ENCODE peak calls at places on chromosome 13, in six cellular contexts. One of them, this sample, is unnamed.

GRCh38 chr13:33114146-33114545 is 97.9 kb downstream of the KL start:
- DNase-seq in breast epithelium: no peak
- DNase-seq in esophagus squamous epithelium: no peak
- DNase-seq in stomach: no peak
- DNase-seq in ovary: no peak
- DNase-seq in Peyer's patch: no peak
- DNase-seq in this sample: no peak

GRCh38 chr13:97321616-97322321 is 99.6 kb downstream of the MBNL2 start:
- DNase-seq in Peyer's patch: no peak
- DNase-seq in esophagus squamous epithelium: no peak
- DNase-seq in breast epithelium: no peak
- DNase-seq in stomach: no peak
- DNase-seq in ovary: no peak
- DNase-seq in this sample: no peak

GRCh38 chr13:45231722-45232121 is 30.9 kb upstream of the KCTD4 start:
- DNase-seq in ovary: no peak
- DNase-seq in esophagus squamous epithelium: no peak
- DNase-seq in breast epithelium: no peak
- DNase-seq in Peyer's patch: no peak
- DNase-seq in stomach: no peak
- DNase-seq in this sample: no peak

GRCh38 chr13:29758591-29759114 is 91.8 kb downstream of the UBL3 start:
- DNase-seq in esophagus squamous epithelium: no peak
- DNase-seq in stomach: peak; percentile 35
- DNase-seq in breast epithelium: no peak
- DNase-seq in Peyer's patch: peak; percentile 72
- DNase-seq in ovary: no peak
- DNase-seq in this sample: no peak

GRCh38 chr13:78867655-78868054 is 208.7 kb upstream of the OBI1 start:
- DNase-seq in stomach: no peak
- DNase-seq in ovary: no peak
- DNase-seq in esophagus squamous epithelium: no peak
- DNase-seq in Peyer's patch: no peak
- DNase-seq in breast epithelium: no peak
- DNase-seq in this sample: no peak

GRCh38 chr13:30065181-30065580 is 214.8 kb upstream of the UBL3 start:
- DNase-seq in stomach: no peak
- DNase-seq in breast epithelium: no peak
- DNase-seq in ovary: no peak
- DNase-seq in esophagus squamous epithelium: no peak
- DNase-seq in Peyer's patch: no peak
- DNase-seq in this sample: no peak

GRCh38 chr13:44818428-44818827 is 170.8 kb downstream of the NUFIP1 start:
- DNase-seq in esophagus squamous epithelium: no peak
- DNase-seq in breast epithelium: no peak
- DNase-seq in stomach: no peak
- DNase-seq in Peyer's patch: no peak
- DNase-seq in ovary: no peak
- DNase-seq in this sample: no peak

GRCh38 chr13:101942038-101942437 is 459.8 kb downstream of the FGF14 start:
- DNase-seq in breast epithelium: no peak
- DNase-seq in esophagus squamous epithelium: no peak
- DNase-seq in ovary: no peak
- DNase-seq in stomach: no peak
- DNase-seq in Peyer's patch: no peak
- DNase-seq in this sample: no peak

GRCh38 chr13:99484405-99484981 is 16.8 kb upstream of the TM9SF2 start:
- DNase-seq in stomach: no peak
- DNase-seq in breast epithelium: no peak
- DNase-seq in ovary: no peak
- DNase-seq in Peyer's patch: no peak
- DNase-seq in esophagus squamous epithelium: no peak
- DNase-seq in this sample: no peak

GRCh38 chr13:19071161-19071936 is 110.3 kb downstream of the TUBA3C start:
- DNase-seq in breast epithelium: no peak
- DNase-seq in Peyer's patch: no peak
- DNase-seq in stomach: no peak
- DNase-seq in ovary: no peak
- DNase-seq in esophagus squamous epithelium: no peak
- DNase-seq in this sample: peak; percentile 76

GRCh38 chr13:25980255-25980654 is 71.6 kb downstream of the SHISA2 start:
- DNase-seq in breast epithelium: no peak
- DNase-seq in stomach: no peak
- DNase-seq in esophagus squamous epithelium: no peak
- DNase-seq in Peyer's patch: no peak
- DNase-seq in ovary: no peak
- DNase-seq in this sample: no peak

GRCh38 chr13:113744197-113745000 is 14.6 kb upstream of the TMEM255B start:
- DNase-seq in ovary: no peak
- DNase-seq in stomach: no peak
- DNase-seq in esophagus squamous epithelium: no peak
- DNase-seq in breast epithelium: no peak
- DNase-seq in Peyer's patch: no peak
- DNase-seq in this sample: no peak
- H3K36me3 ChIP-seq in ovary: no peaks in the 10 kb centered on the region
- H3K36me3 ChIP-seq in stomach: no peaks in the 10 kb centered on the region
- H3K36me3 ChIP-seq in esophagus squamous epithelium: no peaks in the 10 kb centered on the region
- H3K36me3 ChIP-seq in breast epithelium: no peaks in the 10 kb centered on the region
- H3K36me3 ChIP-seq in Peyer's patch: no peaks in the 10 kb centered on the region
- H3K36me3 ChIP-seq in this sample: no peaks in the 10 kb centered on the region

DNA sequence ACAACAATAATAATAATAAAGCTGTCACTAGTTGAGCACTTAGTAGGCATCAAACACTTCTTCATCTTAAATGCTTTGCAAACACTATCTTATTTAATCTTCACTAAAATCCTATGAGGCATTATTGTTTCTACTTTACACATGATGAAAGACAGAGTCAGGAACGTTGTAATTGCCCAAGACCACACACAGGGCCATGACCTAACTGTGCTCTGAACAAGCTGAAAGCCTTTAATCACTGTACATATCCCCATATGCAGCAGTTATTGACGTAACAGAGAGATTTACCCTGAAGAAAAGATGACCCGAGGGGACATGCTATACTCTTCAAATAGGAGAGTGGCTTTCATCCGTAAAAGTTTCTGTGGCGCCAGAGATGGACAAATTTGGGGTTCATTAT is 53.0 kb downstream of the SACS start:
- DNase-seq in ovary: no peak
- DNase-seq in stomach: no peak
- DNase-seq in Peyer's patch: no peak
- DNase-seq in esophagus squamous epithelium: no peak
- DNase-seq in breast epithelium: no peak
- DNase-seq in this sample: no peak
- H3K4me3 ChIP-seq in ovary: no peak overlapping the region
- H3K4me3 ChIP-seq in stomach: no peak overlapping the region
- H3K4me3 ChIP-seq in Peyer's patch: no peak overlapping the region
- H3K4me3 ChIP-seq in esophagus squamous epithelium: no peak overlapping the region
- H3K4me3 ChIP-seq in breast epithelium: no peak overlapping the region
- H3K4me3 ChIP-seq in this sample: no peak overlapping the region

GRCh38 chr13:48975926-48976676 is 389 bp downstream of the FNDC3A start:
- DNase-seq in stomach: peak; percentile 88
- DNase-seq in ovary: peak; percentile 82
- DNase-seq in Peyer's patch: peak; percentile 93
- DNase-seq in esophagus squamous epithelium: peak; percentile 33
- DNase-seq in breast epithelium: peak; percentile 69
- DNase-seq in this sample: peak; percentile 88

GRCh38 chr13:48977973-48978372 is 2.3 kb downstream of the FNDC3A start:
- DNase-seq in breast epithelium: no peak
- DNase-seq in Peyer's patch: no peak
- DNase-seq in esophagus squamous epithelium: no peak
- DNase-seq in ovary: no peak
- DNase-seq in stomach: no peak
- DNase-seq in this sample: no peak

GRCh38 chr13:48978942-48979601 is 3.4 kb downstream of the FNDC3A start:
- DNase-seq in breast epithelium: no peak
- DNase-seq in esophagus squamous epithelium: no peak
- DNase-seq in stomach: no peak
- DNase-seq in Peyer's patch: no peak
- DNase-seq in ovary: no peak
- DNase-seq in this sample: no peak

GRCh38 chr13:48975101-48975925 is at the start of gene FNDC3A:
- DNase-seq in esophagus squamous epithelium: no peak
- DNase-seq in breast epithelium: peak; percentile 72
- DNase-seq in Peyer's patch: peak; percentile 76
- DNase-seq in stomach: peak; percentile 41
- DNase-seq in ovary: peak; percentile 71
- DNase-seq in this sample: no peak

DNA sequence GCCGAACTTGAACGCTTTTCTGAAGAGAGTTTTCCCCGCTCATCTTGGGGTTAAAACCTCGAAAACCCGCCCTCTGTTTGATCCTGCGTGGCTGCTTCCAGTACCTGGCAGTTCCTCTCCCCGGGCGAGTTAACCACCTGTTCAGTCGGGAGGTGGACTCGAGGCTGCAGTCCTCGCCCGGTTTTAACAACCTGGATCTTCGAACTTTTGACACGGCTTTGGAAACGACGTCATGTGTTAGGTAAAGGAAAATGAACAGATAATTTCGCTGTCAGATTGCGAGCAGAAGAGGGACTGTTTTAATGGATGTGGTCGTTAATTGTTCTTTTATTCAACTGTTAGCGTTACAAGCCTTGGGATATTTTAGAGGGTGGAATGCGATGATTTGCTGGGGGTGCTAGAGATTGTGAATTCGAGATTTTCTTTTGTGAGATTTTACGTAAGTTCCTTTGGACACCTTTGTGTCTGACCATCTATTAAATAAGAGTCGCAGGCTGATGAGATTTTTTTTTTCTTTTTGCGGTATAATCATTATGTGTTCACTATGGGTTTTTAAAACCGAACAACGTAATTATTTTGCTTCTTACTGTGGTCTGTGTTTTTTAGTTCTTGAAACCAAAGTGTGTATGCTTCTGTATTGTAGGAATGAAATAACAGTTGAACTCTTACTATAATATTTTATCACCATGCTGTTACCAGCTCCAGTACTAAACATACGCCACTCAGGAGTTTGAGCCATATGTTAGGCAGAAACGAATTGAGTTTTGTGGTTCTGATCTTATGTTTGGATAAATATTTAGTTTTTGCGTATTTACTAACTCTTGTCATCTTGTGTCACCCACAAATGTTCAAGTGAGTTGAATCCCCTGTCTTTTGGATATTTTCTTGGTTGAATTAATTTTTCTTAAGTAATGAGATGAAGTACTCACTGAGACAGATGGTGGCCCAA is 1.2 kb downstream of the FNDC3A start:
- DNase-seq in breast epithelium: no peak
- DNase-seq in ovary: no peak
- DNase-seq in stomach: no peak
- DNase-seq in esophagus squamous epithelium: peak; percentile 33
- DNase-seq in Peyer's patch: no peak
- DNase-seq in this sample: peak; percentile 88
- TF ChIP-seq POLR2A in breast epithelium: no peak
- TF ChIP-seq POLR2A in ovary: no peak
- TF ChIP-seq POLR2A in stomach: no peak
- TF ChIP-seq POLR2A in esophagus squamous epithelium: no peak
- TF ChIP-seq POLR2A in Peyer's patch: peak; percentile 55
- TF ChIP-seq POLR2A in this sample: no peak

GRCh38 chr13:110182461-110182860 is 124.5 kb downstream of the COL4A1 start:
- DNase-seq in breast epithelium: no peak
- DNase-seq in Peyer's patch: no peak
- DNase-seq in stomach: no peak
- DNase-seq in esophagus squamous epithelium: no peak
- DNase-seq in ovary: no peak
- DNase-seq in this sample: no peak
- H3K36me3 ChIP-seq in breast epithelium: no peaks in the 10 kb centered on the region
- H3K36me3 ChIP-seq in Peyer's patch: peaks cover 42% of the 10 kb centered on the region
- H3K36me3 ChIP-seq in stomach: peaks cover 52% of the 10 kb centered on the region
- H3K36me3 ChIP-seq in esophagus squamous epithelium: peaks cover 89% of the 10 kb centered on the region
- H3K36me3 ChIP-seq in ovary: no peaks in the 10 kb centered on the region
- H3K36me3 ChIP-seq in this sample: no peaks in the 10 kb centered on the region

GRCh38 chr13:112104873-112105234 is 37.9 kb downstream of the SOX1 start:
- DNase-seq in breast epithelium: no peak
- DNase-seq in esophagus squamous epithelium: no peak
- DNase-seq in ovary: no peak
- DNase-seq in Peyer's patch: no peak
- DNase-seq in stomach: no peak
- DNase-seq in this sample: no peak

GRCh38 chr13:112105244-112105681 is 38.3 kb downstream of the SOX1 start:
- DNase-seq in ovary: no peak
- DNase-seq in Peyer's patch: no peak
- DNase-seq in breast epithelium: no peak
- DNase-seq in stomach: no peak
- DNase-seq in esophagus squamous epithelium: no peak
- DNase-seq in this sample: no peak

GRCh38 chr13:112105884-112106283 is 38.9 kb downstream of the SOX1 start:
- DNase-seq in breast epithelium: no peak
- DNase-seq in ovary: no peak
- DNase-seq in esophagus squamous epithelium: no peak
- DNase-seq in Peyer's patch: no peak
- DNase-seq in stomach: no peak
- DNase-seq in this sample: no peak

GRCh38 chr13:112107289-112107688 is 40.3 kb downstream of the SOX1 start:
- DNase-seq in esophagus squamous epithelium: no peak
- DNase-seq in ovary: no peak
- DNase-seq in breast epithelium: no peak
- DNase-seq in stomach: no peak
- DNase-seq in Peyer's patch: no peak
- DNase-seq in this sample: no peak

GRCh38 chr13:112106467-112107141 is 39.7 kb downstream of the SOX1 start:
- DNase-seq in stomach: no peak
- DNase-seq in breast epithelium: no peak
- DNase-seq in Peyer's patch: no peak
- DNase-seq in esophagus squamous epithelium: no peak
- DNase-seq in ovary: no peak
- DNase-seq in this sample: no peak
- H3K4me3 ChIP-seq in stomach: no peak overlapping the region
- H3K4me3 ChIP-seq in breast epithelium: no peak overlapping the region
- H3K4me3 ChIP-seq in Peyer's patch: no peak overlapping the region
- H3K4me3 ChIP-seq in esophagus squamous epithelium: no peak overlapping the region
- H3K4me3 ChIP-seq in ovary: no peak overlapping the region
- H3K4me3 ChIP-seq in this sample: no peak overlapping the region